ENCODE peak calls at places on chromosomes 2 and 18, in five cellular contexts. W is bronchial epithelial cell, L is H4, B is A172, G is amygdala. C is an unnamed sample.

GRCh38 chr2:112662702-112663101 is 17.0 kb downstream of the SLC20A1 start:
- DNase-seq in W (no peak), L (no peak), B (no peak), G (no peak), C (no peak)

GRCh38 chr2:189163889-189164288 is 15.7 kb downstream of the COL5A2 start:
- DNase-seq in W (no peak), L (peak; percentile 19), B (peak; percentile 35), G (no peak), C (peak; percentile 46)

GRCh38 chr2:112005391-112006075 is 49.5 kb upstream of the TMEM87B start:
- DNase-seq in W (peak; percentile 13), L (no peak), B (no peak), G (no peak), C (no peak)

GRCh38 chr2:217182996-217183395 is 323.1 kb upstream of the TNP1 start:
- DNase-seq in W (no peak), L (no peak), B (no peak), G (no peak), C (no peak)

GRCh38 chr2:160207804-160208661 is 8.0 kb upstream of the ITGB6 start:
- DNase-seq in W (peak; percentile 91), L (peak; percentile 95), B (peak; percentile 99), G (no peak), C (peak; percentile 93)

GRCh38 chr2:122960727-122961641 is 1064.1 kb upstream of the CNTNAP5 start:
- DNase-seq in W (peak; percentile 85), L (peak; percentile 22), B (no peak), G (no peak), C (no peak)

GRCh38 chr2:43274055-43274454 is 47.6 kb upstream of the ZFP36L2 start:
- DNase-seq in W (no peak), L (no peak), B (no peak), G (no peak), C (no peak)

GRCh38 chr2:33788044-33788443 is 188.9 kb upstream of the FAM98A start:
- DNase-seq in W (peak; percentile 29), L (no peak), B (peak; percentile 26), G (no peak), C (peak; percentile 6)

GRCh38 chr2:209579236-209579749 is 155.4 kb downstream of the MAP2 start:
- DNase-seq in W (no peak), L (no peak), B (peak; percentile 4), G (peak; percentile 30), C (peak; percentile 27)

GRCh38 chr18:35376393-35376741 is 770 bp downstream of the ZNF396 start:
- DNase-seq in W (no peak), L (no peak), B (no peak), G (no peak), C (no peak)

GRCh38 chr2:105853354-105854088 is 108.8 kb downstream of the NCK2 start:
- DNase-seq in W (peak; percentile 78), L (no peak), B (no peak), G (no peak), C (no peak)

GRCh38 chr2:172471168-172471567 is 43.8 kb downstream of the ITGA6 start:
- DNase-seq in W (no peak), L (no peak), B (no peak), G (no peak), C (no peak)

GRCh38 chr2:6337123-6337830 is 528.4 kb downstream of the CMPK2 start:
- DNase-seq in W (no peak), L (no peak), B (no peak), G (no peak), C (no peak)

GRCh38 chr2:129909648-129910418 is 69.6 kb upstream of the RAB6C start:
- DNase-seq in W (no peak), L (no peak), B (no peak), G (no peak), C (no peak)

GRCh38 chr2:227460079-227460485 is 11.9 kb upstream of the AGFG1 start:
- DNase-seq in W (no peak), L (peak; percentile 83), B (peak; percentile 97), G (no peak), C (peak; percentile 41)

GRCh38 chr2:142872900-142873724 is 4.4 kb upstream of the KYNU start:
- DNase-seq in W (peak; percentile 98), L (peak; percentile 94), B (peak; percentile 78), G (no peak), C (peak; percentile 10)

GRCh38 chr18:44696892-44697291 is 16.2 kb downstream of the SETBP1 start:
- DNase-seq in W (peak; percentile 77), L (no peak), B (no peak), G (no peak), C (no peak)

GRCh38 chr2:206255003-206255402 is 19.5 kb upstream of the ZDBF2 start:
- DNase-seq in W (no peak), L (no peak), B (no peak), G (no peak), C (no peak)

GRCh38 chr2:138708682-138709241 is 71.4 kb downstream of the NXPH2 start:
- DNase-seq in W (no peak), L (peak; percentile 45), B (peak; percentile 78), G (no peak), C (peak; percentile 46)

GRCh38 chr2:194867328-194867727 is 789.7 kb upstream of the SLC39A10 start:
- DNase-seq in W (peak; percentile 25), L (peak; percentile 4), B (peak; percentile 50), G (no peak), C (no peak)

GRCh38 chr18:72799106-72799505 is 68.7 kb downstream of the NETO1 start:
- DNase-seq in W (peak; percentile 22), L (no peak), B (no peak), G (no peak), C (no peak)

GRCh38 chr2:232419245-232420072 is 12.8 kb downstream of the ALPG start:
- DNase-seq in W (no peak), L (no peak), B (no peak), G (no peak), C (no peak)

GRCh38 chr2:121491566-121491965 is 39.1 kb upstream of the RNU4ATAC start:
- DNase-seq in W (peak; percentile 47), L (no peak), B (no peak), G (no peak), C (no peak)

GRCh38 chr2:130162968-130163367 is 18.1 kb upstream of the CCDC74B start:
- DNase-seq in W (no peak), L (no peak), B (no peak), G (no peak), C (no peak)

GRCh38 chr2:239369631-239370161 is 31.1 kb downstream of the HDAC4 start:
- DNase-seq in W (no peak), L (no peak), B (no peak), G (no peak), C (peak; percentile 92)

GRCh38 chr2:60958800-60959199 is 58.7 kb upstream of the PEX13 start:
- DNase-seq in W (peak; percentile 99), L (no peak), B (peak; percentile 53), G (no peak), C (peak; percentile 19)

GRCh38 chr2:180980943-180981898 is 816 bp downstream of the UBE2E3 start:
- DNase-seq in W (peak; percentile 47), L (no peak), B (peak; percentile 27), G (no peak), C (peak; percentile 21)

GRCh38 chr2:25341753-25342371 is at the start of gene DNMT3A:
- DNase-seq in W (no peak), L (peak; percentile 30), B (peak; percentile 39), G (peak; percentile 51), C (peak; percentile 75)

GRCh38 chr2:68377137-68377780 is 12.2 kb downstream of the PLEK start:
- DNase-seq in W (no peak), L (no peak), B (no peak), G (no peak), C (no peak)

C was measured in AG08395.